ENCODE peak calls at places on chromosomes 3 and 15, in nine cellular contexts. D, F, C, Q, V, E, G, W and B are unnamed samples.

GRCh38 chr15:77036537-77037474 is 34.1 kb downstream of the TSPAN3 start:
- DNase-seq in D (no peak), F (peak; percentile 32), C (no peak), Q (no peak), V (peak; percentile 6), E (no peak), G (no peak), W (no peak), B (peak; percentile 49)

GRCh38 chr3:59469948-59470723 is 420.3 kb upstream of the CFAP20DC start:
- DNase-seq in D (no peak), F (no peak), C (peak; percentile 73), Q (no peak), V (no peak), E (no peak), G (no peak), W (peak; percentile 7), B (peak; percentile 21)

GRCh38 chr3:194705761-194706160 is 20.1 kb downstream of the FAM43A start:
- DNase-seq in D (no peak), F (no peak), C (no peak), Q (no peak), V (no peak), E (no peak), G (no peak), W (no peak), B (peak; percentile 59)

GRCh38 chr15:39260791-39261190 is 320.1 kb upstream of the THBS1 start:
- DNase-seq in D (no peak), F (no peak), C (no peak), Q (no peak), V (no peak), E (no peak), G (no peak), W (no peak), B (no peak)

GRCh38 chr3:99872633-99873254 is 55.1 kb downstream of the CMSS1 start:
- DNase-seq in D (no peak), F (no peak), C (no peak), Q (no peak), V (no peak), E (no peak), G (no peak), W (no peak), B (no peak)

GRCh38 chr3:123098411-123099330 is 31.8 kb downstream of the PDIA5 start:
- DNase-seq in D (no peak), F (peak; percentile 28), C (peak; percentile 53), Q (no peak), V (peak; percentile 70), E (no peak), G (no peak), W (no peak), B (no peak)

GRCh38 chr3:177071496-177072156 is 125.7 kb downstream of the TBL1XR1 start:
- DNase-seq in D (no peak), F (no peak), C (no peak), Q (no peak), V (no peak), E (no peak), G (no peak), W (no peak), B (peak; percentile 13)

GRCh38 chr3:195271859-195272243 is 892 bp upstream of the XXYLT1 start:
- DNase-seq in D (no peak), F (no peak), C (no peak), Q (no peak), V (no peak), E (no peak), G (no peak), W (no peak), B (no peak)

GRCh38 chr3:160904691-160905090 is 148.7 kb downstream of the PPM1L start:
- DNase-seq in D (no peak), F (no peak), C (no peak), Q (no peak), V (no peak), E (no peak), G (no peak), W (no peak), B (no peak)

GRCh38 chr3:135161425-135161824 is 366.4 kb downstream of the EPHB1 start:
- DNase-seq in D (no peak), F (no peak), C (no peak), Q (no peak), V (no peak), E (no peak), G (no peak), W (no peak), B (no peak)

GRCh38 chr3:127790580-127791183 is 31.6 kb downstream of the MGLL start:
- DNase-seq in D (no peak), F (no peak), C (no peak), Q (no peak), V (no peak), E (no peak), G (no peak), W (no peak), B (no peak)

GRCh38 chr15:73600413-73601050 is 32.7 kb downstream of the NPTN start:
- DNase-seq in D (no peak), F (no peak), C (peak; percentile 16), Q (no peak), V (no peak), E (no peak), G (no peak), W (no peak), B (no peak)

GRCh38 chr15:73602992-73603391 is 30.2 kb downstream of the NPTN start:
- DNase-seq in D (no peak), F (no peak), C (no peak), Q (no peak), V (no peak), E (no peak), G (no peak), W (no peak), B (no peak)

GRCh38 chr15:73599934-73600333 is 33.3 kb downstream of the NPTN start:
- DNase-seq in D (no peak), F (no peak), C (peak; percentile 19), Q (no peak), V (no peak), E (no peak), G (no peak), W (no peak), B (no peak)

GRCh38 chr15:73602444-73602843 is 30.7 kb downstream of the NPTN start:
- DNase-seq in D (no peak), F (no peak), C (no peak), Q (no peak), V (no peak), E (no peak), G (no peak), W (no peak), B (no peak)

DNA sequence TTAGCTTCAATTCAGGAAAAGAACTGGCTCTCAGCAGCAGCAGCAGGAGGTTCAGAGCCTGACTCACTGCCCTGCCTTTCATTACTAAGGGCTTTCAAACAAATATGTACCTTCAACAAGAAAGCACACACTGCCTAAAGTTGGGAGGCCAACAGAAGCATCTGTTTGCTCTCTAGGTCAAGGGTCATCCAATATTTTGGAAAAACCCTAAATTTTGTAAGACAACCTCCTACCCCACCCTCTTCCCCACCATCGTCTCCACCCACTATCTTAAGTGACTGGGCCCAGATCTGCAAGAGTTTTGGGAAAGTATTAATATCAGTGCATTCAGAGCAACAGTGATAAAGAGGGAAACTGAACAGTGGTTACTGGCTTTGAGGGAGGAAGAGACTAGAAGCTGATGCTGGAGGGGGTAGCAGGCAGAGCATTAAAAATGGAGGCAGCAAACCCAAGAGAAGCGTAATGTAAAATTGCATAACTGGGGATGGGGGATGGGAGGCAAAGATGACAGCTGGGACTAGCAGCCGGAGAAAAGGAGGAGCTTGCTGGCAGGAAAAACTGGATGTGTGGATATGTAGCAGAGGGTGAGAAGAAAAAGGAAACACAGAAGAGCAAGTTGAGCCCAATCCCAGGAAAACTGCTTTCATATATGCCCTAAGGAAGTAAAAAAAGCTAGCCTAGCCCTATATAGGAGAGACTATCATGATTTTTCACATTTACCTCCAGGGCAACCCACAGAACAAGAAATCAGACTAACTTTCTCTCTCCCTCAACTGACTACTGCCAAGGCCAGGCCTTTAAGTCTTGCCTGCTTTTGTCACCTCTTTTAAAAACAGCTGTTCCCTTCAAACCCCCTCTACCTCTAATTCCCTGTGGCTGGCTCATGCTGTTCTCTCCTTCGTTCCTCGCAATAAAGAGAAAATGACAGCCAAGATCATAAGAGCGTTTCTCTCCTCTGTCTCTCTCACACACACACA is 31.5 kb downstream of the NPTN start:
- DNase-seq in D (no peak), F (peak; percentile 44), C (peak; percentile 42), Q (peak; percentile 31), V (peak; percentile 68), E (no peak), G (no peak), W (peak; percentile 79), B (no peak)
- H3K27ac ChIP-seq in D (no peak overlapping the region), F (peak overlapping the region; percentile 58), C (peak overlapping the region; percentile 28), Q (no peak overlapping the region), V (peak overlapping the region; percentile 8), E (peak overlapping the region; percentile 83), G (no peak overlapping the region), W (peak overlapping the region; percentile 64), B (peak overlapping the region; percentile 83)

GRCh38 chr3:126503701-126504100 is 13.9 kb downstream of the UROC1 start:
- DNase-seq in D (no peak), F (no peak), C (no peak), Q (no peak), V (no peak), E (no peak), G (no peak), W (no peak), B (no peak)
- H3K4me1 ChIP-seq in D (peaks cover 15% of the 10 kb centered on the region), F (no peaks in the 10 kb centered on the region), C (no peaks in the 10 kb centered on the region), Q (no peaks in the 10 kb centered on the region), V (no peaks in the 10 kb centered on the region), E (no peaks in the 10 kb centered on the region), G (no peaks in the 10 kb centered on the region), W (no peaks in the 10 kb centered on the region), B (no peaks in the 10 kb centered on the region)

GRCh38 chr3:105963161-105963560 is 94.3 kb upstream of the CBLB start:
- DNase-seq in D (no peak), F (no peak), C (no peak), Q (no peak), V (no peak), E (no peak), G (no peak), W (no peak), B (no peak)
- H3K27ac ChIP-seq in D (no peak overlapping the region), F (no peak overlapping the region), C (no peak overlapping the region), Q (no peak overlapping the region), V (no peak overlapping the region), E (no peak overlapping the region), G (no peak overlapping the region), W (no peak overlapping the region), B (no peak overlapping the region)

GRCh38 chr3:107627962-107628542 is 105.3 kb downstream of the BBX start:
- DNase-seq in D (peak; percentile 7), F (no peak), C (no peak), Q (no peak), V (no peak), E (no peak), G (no peak), W (peak; percentile 27), B (no peak)

GRCh38 chr3:107633327-107634141 is 110.8 kb downstream of the BBX start:
- DNase-seq in D (peak; percentile 23), F (no peak), C (no peak), Q (no peak), V (peak; percentile 69), E (no peak), G (no peak), W (no peak), B (peak; percentile 39)

GRCh38 chr3:107629556-107629955 is 106.8 kb downstream of the BBX start:
- DNase-seq in D (no peak), F (no peak), C (peak; percentile 48), Q (no peak), V (no peak), E (no peak), G (no peak), W (peak; percentile 37), B (no peak)

GRCh38 chr3:107632576-107632975 is 109.8 kb downstream of the BBX start:
- DNase-seq in D (no peak), F (no peak), C (no peak), Q (no peak), V (no peak), E (no peak), G (no peak), W (no peak), B (no peak)

GRCh38 chr3:107630779-107631178 is 108.0 kb downstream of the BBX start:
- DNase-seq in D (no peak), F (no peak), C (no peak), Q (no peak), V (no peak), E (no peak), G (no peak), W (no peak), B (no peak)
- H3K4me1 ChIP-seq in D (peaks cover 9% of the 10 kb centered on the region), F (peaks cover 5% of the 10 kb centered on the region), C (no peaks in the 10 kb centered on the region), Q (peaks cover 5% of the 10 kb centered on the region), V (peaks cover 16% of the 10 kb centered on the region), E (peaks cover 4% of the 10 kb centered on the region), G (no peaks in the 10 kb centered on the region), W (no peaks in the 10 kb centered on the region), B (peaks cover 8% of the 10 kb centered on the region)